ENCODE peak calls at places on chromosome 5, in ten cellular contexts. G is brain microvascular endothelial cell; H is SK-N-SH; T is tibial artery; A is HFFc6; S is neural progenitor cell; L is CD8-positive, alpha-beta T cell; X is left lung; E is foreskin fibroblast; D is mammary epithelial cell. C is an unnamed sample.

GRCh38 chr5:76529464-76530344 is 93.5 kb downstream of the F2RL2 start:
- DNase-seq in E (no peak), H (no peak), L (no peak), T (no peak), X (no peak), G (no peak), A (no peak), D (no peak), S (no peak), C (no peak)

GRCh38 chr5:106522296-106522695 is 1148.4 kb downstream of the EFNA5 start:
- DNase-seq in E (peak), X (no peak), L (no peak), T (no peak), D (no peak), S (no peak), G (peak), A (no peak), H (no peak), C (no peak)

GRCh38 chr5:10902145-10902544 is 141.1 kb upstream of the DAP start:
- DNase-seq in H (no peak), E (peak), T (no peak), D (no peak), A (peak), S (no peak), X (no peak), L (no peak), G (peak), C (no peak)

GRCh38 chr5:56011835-56012234 is 17.1 kb upstream of the IL6ST start:
- DNase-seq in D (peak), A (peak), G (peak), T (no peak), L (no peak), S (no peak), E (peak), H (no peak), X (no peak), C (no peak)

GRCh38 chr5:150662731-150663516 is 1.9 kb downstream of the MYOZ3 start:
- DNase-seq in L (no peak), E (no peak), A (no peak), T (peak), S (no peak), X (no peak), D (no peak), H (no peak), G (no peak), C (no peak)

GRCh38 chr5:158978061-158978745 is 121.5 kb downstream of the EBF1 start:
- DNase-seq in T (no peak), S (no peak), E (no peak), X (no peak), G (peak), D (no peak), A (no peak), L (no peak), H (no peak), C (no peak)

GRCh38 chr5:56838409-56839039 is 23.2 kb downstream of the MAP3K1 start:
- DNase-seq in S (peak), G (no peak), A (peak), X (no peak), E (peak), H (no peak), T (no peak), D (peak), L (no peak), C (no peak)

GRCh38 chr5:15526413-15526812 is 26.4 kb downstream of the FBXL7 start:
- DNase-seq in A (no peak), T (no peak), H (peak), L (no peak), D (no peak), X (no peak), G (no peak), S (no peak), E (no peak), C (no peak)

GRCh38 chr5:169668732-169669131 is 31.7 kb downstream of the DOCK2 start:
- DNase-seq in G (no peak), H (peak), D (no peak), E (no peak), S (peak), T (no peak), A (peak), L (no peak), X (no peak), C (no peak)

GRCh38 chr5:61408476-61409168 is 76.6 kb downstream of the ZSWIM6 start:
- DNase-seq in H (peak), L (peak), S (peak), D (peak), X (peak), E (peak), A (peak), T (peak), G (peak), C (peak)

GRCh38 chr5:1923341-1923740 is 40.6 kb upstream of the IRX4 start:
- DNase-seq in A (no peak), L (no peak), S (no peak), X (no peak), H (no peak), D (no peak), G (no peak), T (no peak), E (no peak), C (no peak)
- TF ChIP-seq CTCF in A (no peak), L (no peak), S (no peak), X (no peak), H (no peak), D (no peak), G (no peak), T (no peak), E (no peak), C (no peak)

GRCh38 chr5:179858586-179859427 is at the start of gene MRNIP:
- DNase-seq in A (peak), L (peak), D (peak), H (peak), T (peak), S (peak), E (peak), G (peak), X (peak), C (peak)

GRCh38 chr5:179854356-179854755 is 4.3 kb downstream of the MRNIP start:
- DNase-seq in E (no peak), G (no peak), T (no peak), S (no peak), D (no peak), H (no peak), A (no peak), L (no peak), X (no peak), C (no peak)

GRCh38 chr5:179858241-179858585 is 404 bp downstream of the MRNIP start:
- DNase-seq in D (peak), H (peak), G (no peak), E (no peak), X (peak), T (no peak), S (peak), A (no peak), L (peak), C (no peak)

DNA sequence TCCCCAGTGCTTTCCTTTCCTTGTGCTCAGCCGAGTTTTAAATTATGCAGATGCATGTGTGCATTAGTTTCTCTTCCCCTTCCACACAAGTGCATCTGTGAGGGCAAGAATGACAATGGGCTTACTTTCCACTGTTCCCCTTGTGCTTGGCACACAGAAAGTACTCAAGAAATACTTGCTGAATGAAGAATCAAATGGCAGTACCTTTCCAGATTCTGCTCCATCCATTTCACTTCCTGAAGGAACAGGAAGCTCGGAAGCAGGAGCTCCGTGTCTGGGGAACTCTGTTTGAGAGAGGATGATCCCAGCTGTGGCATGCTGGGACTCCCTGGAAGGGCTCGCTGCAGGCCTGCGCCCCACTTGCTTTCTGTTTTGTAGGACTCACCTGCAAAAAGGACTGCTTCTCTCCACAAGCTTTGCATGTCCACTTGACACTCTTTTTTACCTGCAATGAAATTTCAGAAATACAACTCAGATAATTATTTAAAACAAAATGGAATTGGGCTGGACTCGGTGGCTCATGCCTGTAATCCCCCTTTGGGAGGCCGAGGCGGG is 5.5 kb downstream of the MRNIP start:
- DNase-seq in L (no peak), G (no peak), A (no peak), E (no peak), T (no peak), S (no peak), D (no peak), H (no peak), X (no peak), C (no peak)
- TF ChIP-seq CTCF in L (no peak), G (no peak), A (no peak), E (no peak), T (no peak), S (no peak), D (no peak), H (no peak), X (no peak), C (no peak)

GRCh38 chr5:6712136-6712581 is 1.1 kb upstream of the TENT4A start:
- DNase-seq in A (peak), T (peak), L (peak), H (peak), E (peak), G (peak), X (peak), D (peak), S (peak), C (no peak)
- TF ChIP-seq CTCF in A (peak), T (no peak), L (no peak), H (peak), E (no peak), G (no peak), X (no peak), D (no peak), S (no peak), C (no peak)

GRCh38 chr5:28810751-28811136 is 1772.4 kb upstream of the CDH9 start:
- DNase-seq in X (no peak), E (no peak), D (no peak), T (no peak), L (no peak), H (no peak), A (no peak), G (no peak), S (no peak), C (no peak)
- TF ChIP-seq CTCF in X (no peak), E (no peak), D (no peak), T (no peak), L (no peak), H (peak), A (no peak), G (peak), S (peak), C (no peak)

GRCh38 chr5:53355930-53356329 is 124.5 kb upstream of the FST start:
- DNase-seq in X (no peak), G (no peak), L (no peak), H (no peak), S (no peak), D (no peak), E (no peak), T (no peak), A (no peak), C (no peak)

GRCh38 chr5:53355316-53355715 is 125.1 kb upstream of the FST start:
- DNase-seq in A (peak), G (no peak), X (no peak), D (peak), E (peak), H (no peak), L (no peak), S (no peak), T (no peak), C (no peak)

GRCh38 chr5:53350408-53350807 is 130.0 kb upstream of the FST start:
- DNase-seq in X (no peak), G (no peak), E (no peak), A (no peak), D (no peak), S (no peak), T (no peak), L (no peak), H (no peak), C (no peak)

DNA sequence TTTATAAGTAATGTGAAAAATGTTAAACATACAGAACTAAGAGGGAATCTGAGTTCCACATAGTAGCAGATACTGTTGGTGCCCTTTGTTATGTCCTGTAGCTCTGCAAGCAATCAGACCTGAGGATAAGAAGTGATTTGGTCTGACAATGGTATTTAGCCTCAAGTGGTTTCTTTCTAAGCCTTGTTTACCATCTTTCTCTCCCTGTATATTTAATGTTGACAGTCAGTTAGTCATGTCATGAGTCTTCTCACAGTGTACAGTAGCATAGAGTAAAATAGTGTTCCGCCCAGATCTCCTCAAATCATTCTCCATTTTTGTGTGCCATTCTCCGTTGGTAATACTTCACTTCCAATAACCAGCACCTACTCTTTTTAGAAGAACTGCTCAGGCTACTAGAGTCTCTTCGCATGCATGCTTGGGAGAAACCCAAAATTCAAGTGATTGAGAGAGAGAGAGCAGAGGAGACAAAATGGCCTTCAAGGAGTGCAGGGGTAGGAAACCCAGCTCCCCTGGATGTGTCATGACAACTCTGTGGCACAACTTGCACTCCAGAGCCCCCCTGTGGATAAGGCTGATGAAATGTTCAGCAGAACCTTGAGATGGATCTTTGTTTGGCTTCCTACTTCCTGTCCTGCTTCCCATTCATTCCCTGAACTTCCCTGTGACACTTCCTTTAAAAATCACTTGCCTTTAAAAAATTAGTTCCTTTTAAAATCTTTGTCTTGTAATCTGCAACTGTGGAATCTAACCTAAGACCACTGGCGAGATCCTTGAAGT is 129.2 kb upstream of the FST start:
- DNase-seq in A (no peak), X (no peak), L (no peak), D (no peak), E (no peak), T (no peak), G (no peak), H (no peak), S (no peak), C (no peak)
- TF ChIP-seq CTCF in A (peak), X (no peak), L (no peak), D (no peak), E (no peak), T (no peak), G (peak), H (no peak), S (no peak), C (no peak)